ENCODE peak calls at places on chromosomes 12 and 14, in ten cellular contexts. One of them, this sample, is unnamed.

GRCh38 chr12:75825686-75826085 is 205.9 kb downstream of the PHLDA1 start:
- DNase-seq in mammary epithelial cell: peak; percentile 95
- DNase-seq in right lobe of liver: no peak
- DNase-seq in sigmoid colon: no peak
- DNase-seq in OCI-LY7: no peak
- DNase-seq in upper lobe of right lung: no peak
- DNase-seq in PC-9: peak; percentile 40
- DNase-seq in nephron progenitor cell: no peak
- DNase-seq in A549: no peak
- DNase-seq in ovary: no peak
- DNase-seq in this sample: peak; percentile 62

GRCh38 chr14:105168496-105168978 is at the start of gene JAG2:
- DNase-seq in upper lobe of right lung: peak; percentile 83
- DNase-seq in OCI-LY7: peak; percentile 64
- DNase-seq in PC-9: peak; percentile 52
- DNase-seq in right lobe of liver: no peak
- DNase-seq in ovary: no peak
- DNase-seq in sigmoid colon: no peak
- DNase-seq in nephron progenitor cell: peak; percentile 66
- DNase-seq in mammary epithelial cell: peak; percentile 68
- DNase-seq in A549: peak; percentile 79
- DNase-seq in this sample: peak; percentile 12

GRCh38 chr12:62581288-62582064 is 114.8 kb downstream of the MON2 start:
- DNase-seq in sigmoid colon: no peak
- DNase-seq in PC-9: no peak
- DNase-seq in nephron progenitor cell: no peak
- DNase-seq in upper lobe of right lung: no peak
- DNase-seq in mammary epithelial cell: peak; percentile 25
- DNase-seq in right lobe of liver: no peak
- DNase-seq in OCI-LY7: peak; percentile 52
- DNase-seq in ovary: no peak
- DNase-seq in A549: peak; percentile 74
- DNase-seq in this sample: no peak

GRCh38 chr12:25286837-25287236 is 36.1 kb upstream of the KRAS start:
- DNase-seq in A549: no peak
- DNase-seq in sigmoid colon: no peak
- DNase-seq in nephron progenitor cell: no peak
- DNase-seq in right lobe of liver: no peak
- DNase-seq in mammary epithelial cell: peak; percentile 58
- DNase-seq in OCI-LY7: no peak
- DNase-seq in ovary: no peak
- DNase-seq in PC-9: no peak
- DNase-seq in upper lobe of right lung: no peak
- DNase-seq in this sample: no peak

GRCh38 chr14:30681752-30682355 is 59.7 kb downstream of the SCFD1 start:
- DNase-seq in right lobe of liver: no peak
- DNase-seq in OCI-LY7: peak; percentile 11
- DNase-seq in mammary epithelial cell: no peak
- DNase-seq in upper lobe of right lung: no peak
- DNase-seq in sigmoid colon: no peak
- DNase-seq in A549: peak; percentile 18
- DNase-seq in ovary: no peak
- DNase-seq in nephron progenitor cell: no peak
- DNase-seq in PC-9: no peak
- DNase-seq in this sample: peak; percentile 1

GRCh38 chr12:28278499-28278898 is 88.2 kb downstream of the CCDC91 start:
- DNase-seq in upper lobe of right lung: no peak
- DNase-seq in mammary epithelial cell: no peak
- DNase-seq in PC-9: no peak
- DNase-seq in right lobe of liver: no peak
- DNase-seq in OCI-LY7: no peak
- DNase-seq in ovary: no peak
- DNase-seq in nephron progenitor cell: no peak
- DNase-seq in sigmoid colon: no peak
- DNase-seq in A549: no peak
- DNase-seq in this sample: no peak

GRCh38 chr14:31927348-31927826 is 149.7 kb upstream of the ARHGAP5 start:
- DNase-seq in upper lobe of right lung: no peak
- DNase-seq in nephron progenitor cell: peak; percentile 20
- DNase-seq in right lobe of liver: no peak
- DNase-seq in sigmoid colon: no peak
- DNase-seq in ovary: peak; percentile 36
- DNase-seq in mammary epithelial cell: peak; percentile 87
- DNase-seq in A549: peak; percentile 84
- DNase-seq in PC-9: peak; percentile 20
- DNase-seq in OCI-LY7: no peak
- DNase-seq in this sample: peak; percentile 89

GRCh38 chr12:98757455-98757854 is 112.4 kb downstream of the APAF1 start:
- DNase-seq in A549: no peak
- DNase-seq in ovary: no peak
- DNase-seq in nephron progenitor cell: no peak
- DNase-seq in right lobe of liver: no peak
- DNase-seq in mammary epithelial cell: no peak
- DNase-seq in sigmoid colon: peak; percentile 30
- DNase-seq in OCI-LY7: no peak
- DNase-seq in upper lobe of right lung: no peak
- DNase-seq in PC-9: no peak
- DNase-seq in this sample: no peak

GRCh38 chr12:1533205-1533601 is 61.2 kb downstream of the FBXL14 start:
- DNase-seq in sigmoid colon: no peak
- DNase-seq in mammary epithelial cell: no peak
- DNase-seq in nephron progenitor cell: no peak
- DNase-seq in right lobe of liver: no peak
- DNase-seq in upper lobe of right lung: no peak
- DNase-seq in ovary: no peak
- DNase-seq in OCI-LY7: peak; percentile 78
- DNase-seq in PC-9: no peak
- DNase-seq in A549: no peak
- DNase-seq in this sample: no peak

GRCh38 chr12:1532367-1532752 is 62.0 kb downstream of the FBXL14 start:
- DNase-seq in mammary epithelial cell: no peak
- DNase-seq in right lobe of liver: no peak
- DNase-seq in PC-9: no peak
- DNase-seq in ovary: no peak
- DNase-seq in sigmoid colon: no peak
- DNase-seq in OCI-LY7: no peak
- DNase-seq in A549: no peak
- DNase-seq in nephron progenitor cell: no peak
- DNase-seq in upper lobe of right lung: no peak
- DNase-seq in this sample: no peak

GRCh38 chr12:1533602-1534304 is 60.6 kb downstream of the FBXL14 start:
- DNase-seq in sigmoid colon: no peak
- DNase-seq in ovary: no peak
- DNase-seq in upper lobe of right lung: peak; percentile 58
- DNase-seq in nephron progenitor cell: no peak
- DNase-seq in right lobe of liver: no peak
- DNase-seq in PC-9: no peak
- DNase-seq in A549: no peak
- DNase-seq in mammary epithelial cell: peak; percentile 49
- DNase-seq in OCI-LY7: peak; percentile 83
- DNase-seq in this sample: peak; percentile 71

GRCh38 chr12:1531654-1532366 is 62.6 kb downstream of the FBXL14 start:
- DNase-seq in ovary: no peak
- DNase-seq in upper lobe of right lung: peak; percentile 58
- DNase-seq in right lobe of liver: no peak
- DNase-seq in A549: no peak
- DNase-seq in PC-9: no peak
- DNase-seq in nephron progenitor cell: no peak
- DNase-seq in mammary epithelial cell: no peak
- DNase-seq in OCI-LY7: no peak
- DNase-seq in sigmoid colon: no peak
- DNase-seq in this sample: no peak

DNA sequence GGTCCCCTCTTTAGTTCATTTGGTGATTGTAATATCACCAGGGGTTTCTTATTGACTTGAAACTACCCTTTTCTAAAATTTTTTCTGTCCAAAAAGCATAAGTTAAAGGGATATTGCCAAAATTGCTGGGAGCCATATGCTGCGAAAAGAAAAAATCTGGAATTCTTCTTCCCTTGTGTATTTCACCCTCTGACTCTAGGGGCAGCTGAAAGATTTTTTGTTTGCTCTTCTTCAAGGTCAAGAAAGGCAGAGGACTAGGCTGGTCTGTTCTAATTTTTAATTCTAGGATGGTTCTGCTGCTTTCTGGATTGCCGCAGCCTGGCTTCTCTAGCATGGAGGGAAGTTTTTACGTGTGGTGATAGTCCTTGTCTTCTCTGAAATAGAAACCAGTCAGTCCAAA is 61.6 kb downstream of the FBXL14 start:
- DNase-seq in A549: no peak
- DNase-seq in upper lobe of right lung: no peak
- DNase-seq in right lobe of liver: no peak
- DNase-seq in nephron progenitor cell: no peak
- DNase-seq in OCI-LY7: no peak
- DNase-seq in sigmoid colon: no peak
- DNase-seq in mammary epithelial cell: no peak
- DNase-seq in ovary: no peak
- DNase-seq in PC-9: no peak
- DNase-seq in this sample: no peak
- TF ChIP-seq CTCF in A549: no peak
- TF ChIP-seq CTCF in upper lobe of right lung: no peak
- TF ChIP-seq CTCF in right lobe of liver: no peak
- TF ChIP-seq CTCF in nephron progenitor cell: no peak
- TF ChIP-seq CTCF in OCI-LY7: peak; percentile 21
- TF ChIP-seq CTCF in sigmoid colon: no peak
- TF ChIP-seq CTCF in mammary epithelial cell: no peak
- TF ChIP-seq CTCF in ovary: no peak
- TF ChIP-seq CTCF in PC-9: no peak
- TF ChIP-seq CTCF in this sample: peak; percentile 27

DNA sequence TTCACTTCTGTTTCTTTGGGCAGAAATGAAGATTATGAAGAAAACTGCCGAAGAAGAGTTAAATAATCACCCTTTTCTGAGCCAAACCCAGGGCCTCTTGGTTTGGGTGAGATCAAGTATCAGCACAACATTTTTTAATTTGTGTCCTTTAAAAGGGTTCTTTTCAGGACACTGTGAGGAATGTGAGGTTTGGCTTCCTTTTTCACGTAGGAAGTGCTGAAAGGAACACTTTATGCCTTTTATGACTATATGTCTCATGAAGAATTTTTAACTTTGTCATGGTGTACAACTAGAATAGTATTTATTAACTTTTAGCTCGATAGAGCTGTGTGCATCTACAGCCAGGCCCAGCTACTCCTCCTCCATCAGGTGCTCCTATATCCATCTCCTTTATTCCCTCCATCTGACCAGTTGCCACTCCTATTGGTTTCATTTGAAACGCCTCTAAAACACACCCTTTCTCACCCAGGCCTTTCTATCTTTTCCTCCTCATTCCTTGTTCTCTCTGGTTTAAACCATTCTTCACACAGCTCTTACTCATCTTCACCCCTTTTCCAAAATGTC is 103.6 kb upstream of the LRIG3 start:
- DNase-seq in sigmoid colon: no peak
- DNase-seq in A549: no peak
- DNase-seq in right lobe of liver: no peak
- DNase-seq in mammary epithelial cell: no peak
- DNase-seq in OCI-LY7: no peak
- DNase-seq in ovary: no peak
- DNase-seq in nephron progenitor cell: no peak
- DNase-seq in PC-9: no peak
- DNase-seq in upper lobe of right lung: no peak
- DNase-seq in this sample: no peak
- TF ChIP-seq CTCF in sigmoid colon: no peak
- TF ChIP-seq CTCF in A549: no peak
- TF ChIP-seq CTCF in right lobe of liver: no peak
- TF ChIP-seq CTCF in mammary epithelial cell: no peak
- TF ChIP-seq CTCF in OCI-LY7: no peak
- TF ChIP-seq CTCF in ovary: no peak
- TF ChIP-seq CTCF in nephron progenitor cell: no peak
- TF ChIP-seq CTCF in PC-9: no peak
- TF ChIP-seq CTCF in upper lobe of right lung: no peak
- TF ChIP-seq CTCF in this sample: no peak

GRCh38 chr14:77547512-77547911 is 48.9 kb upstream of the ISM2 start:
- DNase-seq in upper lobe of right lung: no peak
- DNase-seq in right lobe of liver: no peak
- DNase-seq in ovary: no peak
- DNase-seq in A549: no peak
- DNase-seq in PC-9: no peak
- DNase-seq in sigmoid colon: no peak
- DNase-seq in nephron progenitor cell: no peak
- DNase-seq in OCI-LY7: no peak
- DNase-seq in mammary epithelial cell: no peak
- DNase-seq in this sample: no peak
- TF ChIP-seq CTCF in upper lobe of right lung: no peak
- TF ChIP-seq CTCF in right lobe of liver: no peak
- TF ChIP-seq CTCF in ovary: no peak
- TF ChIP-seq CTCF in A549: no peak
- TF ChIP-seq CTCF in PC-9: peak; percentile 58
- TF ChIP-seq CTCF in sigmoid colon: no peak
- TF ChIP-seq CTCF in nephron progenitor cell: no peak
- TF ChIP-seq CTCF in OCI-LY7: peak; percentile 25
- TF ChIP-seq CTCF in mammary epithelial cell: no peak
- TF ChIP-seq CTCF in this sample: peak; percentile 45

GRCh38 chr12:121010860-121011259 is 5.4 kb downstream of the C12orf43 start:
- DNase-seq in mammary epithelial cell: no peak
- DNase-seq in ovary: no peak
- DNase-seq in right lobe of liver: no peak
- DNase-seq in nephron progenitor cell: no peak
- DNase-seq in sigmoid colon: no peak
- DNase-seq in A549: no peak
- DNase-seq in upper lobe of right lung: no peak
- DNase-seq in OCI-LY7: no peak
- DNase-seq in PC-9: no peak
- DNase-seq in this sample: no peak

GRCh38 chr12:121009744-121010143 is 6.5 kb downstream of the C12orf43 start:
- DNase-seq in ovary: no peak
- DNase-seq in mammary epithelial cell: peak; percentile 38
- DNase-seq in nephron progenitor cell: peak; percentile 33
- DNase-seq in upper lobe of right lung: no peak
- DNase-seq in OCI-LY7: peak; percentile 31
- DNase-seq in A549: peak; percentile 81
- DNase-seq in right lobe of liver: peak; percentile 68
- DNase-seq in PC-9: peak; percentile 40
- DNase-seq in sigmoid colon: no peak
- DNase-seq in this sample: peak; percentile 53

GRCh38 chr12:121011820-121012219 is 4.5 kb downstream of the C12orf43 start:
- DNase-seq in ovary: no peak
- DNase-seq in A549: no peak
- DNase-seq in sigmoid colon: no peak
- DNase-seq in right lobe of liver: no peak
- DNase-seq in PC-9: no peak
- DNase-seq in upper lobe of right lung: no peak
- DNase-seq in nephron progenitor cell: no peak
- DNase-seq in OCI-LY7: no peak
- DNase-seq in mammary epithelial cell: no peak
- DNase-seq in this sample: no peak

GRCh38 chr12:121015825-121016766 is at the start of gene C12orf43:
- DNase-seq in ovary: peak; percentile 91
- DNase-seq in right lobe of liver: peak; percentile 93
- DNase-seq in OCI-LY7: peak; percentile 95
- DNase-seq in nephron progenitor cell: peak; percentile 92
- DNase-seq in sigmoid colon: peak; percentile 95
- DNase-seq in PC-9: peak; percentile 81
- DNase-seq in upper lobe of right lung: peak; percentile 92
- DNase-seq in A549: peak; percentile 92
- DNase-seq in mammary epithelial cell: peak; percentile 84
- DNase-seq in this sample: peak; percentile 93

DNA sequence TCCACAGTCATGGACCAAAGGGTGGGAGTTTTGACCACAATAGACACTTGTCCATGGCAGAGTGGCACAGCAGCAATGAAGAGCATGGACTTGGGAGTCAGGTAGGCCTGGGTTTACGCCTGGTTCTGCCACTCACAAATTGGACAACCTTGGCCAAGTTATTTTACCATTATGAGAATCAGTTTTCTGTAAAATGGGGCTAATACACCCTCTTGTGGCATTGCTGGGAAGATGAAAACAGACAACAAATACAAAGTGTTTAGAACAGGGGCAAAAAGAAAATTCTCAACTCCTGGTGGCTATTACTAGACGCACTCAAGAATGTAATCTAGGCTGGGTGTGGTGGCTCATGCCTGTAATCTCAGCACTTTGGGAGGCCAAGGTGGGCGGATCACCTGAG is 2.6 kb downstream of the C12orf43 start:
- DNase-seq in nephron progenitor cell: no peak
- DNase-seq in A549: peak; percentile 37
- DNase-seq in PC-9: no peak
- DNase-seq in ovary: no peak
- DNase-seq in mammary epithelial cell: no peak
- DNase-seq in upper lobe of right lung: no peak
- DNase-seq in OCI-LY7: peak; percentile 16
- DNase-seq in right lobe of liver: no peak
- DNase-seq in sigmoid colon: no peak
- DNase-seq in this sample: no peak
- TF ChIP-seq CTCF in nephron progenitor cell: no peak
- TF ChIP-seq CTCF in A549: peak; percentile 16
- TF ChIP-seq CTCF in PC-9: no peak
- TF ChIP-seq CTCF in ovary: no peak
- TF ChIP-seq CTCF in mammary epithelial cell: no peak
- TF ChIP-seq CTCF in upper lobe of right lung: no peak
- TF ChIP-seq CTCF in OCI-LY7: peak; percentile 59
- TF ChIP-seq CTCF in right lobe of liver: no peak
- TF ChIP-seq CTCF in sigmoid colon: no peak
- TF ChIP-seq CTCF in this sample: no peak